ENCODE peak calls at places on chromosomes 3 and 15, in seven cellular contexts. F is suprapubic skin; Y is IMR-90; H is CD8-positive, alpha-beta memory T cell; A is neural progenitor cell; D is iPS DF 6.9; J is esophagus squamous epithelium. L is an unnamed sample. For H3K4me1, the result is how much of the 10 kb centered on the place peaks cover.

GRCh38 chr15:99703603-99704443 is 29.4 kb downstream of the LYSMD4 start:
- DNase-seq in F (no peak), Y (peak), H (no peak), A (peak), D (no peak), J (no peak), L (peak)

GRCh38 chr3:27629381-27629780 is 92.7 kb downstream of the EOMES start:
- DNase-seq in F (no peak), Y (no peak), H (no peak), A (no peak), D (no peak), J (no peak), L (no peak)

GRCh38 chr15:35530698-35531097 is 15.3 kb downstream of the DPH6 start:
- DNase-seq in F (no peak), Y (no peak), H (no peak), A (no peak), D (no peak), J (no peak), L (no peak)

GRCh38 chr15:73741401-73741836 is 11.7 kb downstream of the INSYN1 start:
- DNase-seq in F (no peak), Y (no peak), H (no peak), A (no peak), D (no peak), J (no peak), L (no peak)

GRCh38 chr3:175325440-175325839 is 466.3 kb downstream of the NAALADL2 start:
- DNase-seq in F (no peak), Y (no peak), H (no peak), A (no peak), D (no peak), J (no peak), L (no peak)

GRCh38 chr3:33980252-33980651 is 181.8 kb downstream of the PDCD6IP start:
- DNase-seq in F (no peak), Y (peak), H (no peak), A (peak), D (no peak), J (no peak), L (peak)

GRCh38 chr3:147393261-147393964 is 12.9 kb downstream of the ZIC4 start:
- DNase-seq in F (no peak), Y (no peak), H (no peak), A (peak), D (no peak), J (no peak), L (no peak)

GRCh38 chr3:125045965-125046364 is 9.8 kb downstream of the HEG1 start:
- DNase-seq in F (no peak), Y (peak), H (no peak), A (no peak), D (no peak), J (no peak), L (no peak)

GRCh38 chr3:123310186-123310585 is 108.4 kb downstream of the SEC22A start:
- DNase-seq in F (no peak), Y (no peak), H (no peak), A (no peak), D (no peak), J (no peak), L (no peak)

GRCh38 chr15:52340093-52340492 is 44.5 kb upstream of the MYO5C start:
- DNase-seq in F (no peak), Y (no peak), H (no peak), A (no peak), D (no peak), J (no peak), L (no peak)

GRCh38 chr15:97747342-97747741 is 213.2 kb upstream of the ARRDC4 start:
- DNase-seq in F (no peak), Y (no peak), H (no peak), A (no peak), D (no peak), J (no peak), L (no peak)

GRCh38 chr3:151875759-151876158 is 2.3 kb downstream of the SUCNR1 start:
- DNase-seq in F (no peak), Y (peak), H (no peak), A (no peak), D (no peak), J (no peak), L (no peak)

GRCh38 chr15:44710236-44711088 is 661 bp downstream of the PATL2 start:
- DNase-seq in F (no peak), Y (peak), H (peak), A (no peak), D (no peak), J (no peak), L (no peak)

GRCh38 chr3:40317061-40317676 is 7.7 kb downstream of the EIF1B start:
- DNase-seq in F (no peak), Y (peak), H (peak), A (peak), D (no peak), J (no peak), L (peak)

GRCh38 chr3:44442591-44443309 is 34.7 kb downstream of the ZNF445 start:
- DNase-seq in F (no peak), Y (no peak), H (no peak), A (no peak), D (no peak), J (no peak), L (no peak)

GRCh38 chr15:96352594-96353377 is 22.3 kb downstream of the NR2F2 start:
- DNase-seq in F (no peak), Y (peak), H (no peak), A (peak), D (no peak), J (no peak), L (no peak)

GRCh38 chr3:155101398-155101797 is 21.3 kb downstream of the MME start:
- DNase-seq in F (no peak), Y (peak), H (no peak), A (no peak), D (no peak), J (no peak), L (no peak)

GRCh38 chr3:172138792-172139507 is 99.6 kb downstream of the FNDC3B start:
- DNase-seq in F (no peak), Y (peak), H (no peak), A (no peak), D (no peak), J (no peak), L (no peak)

GRCh38 chr3:150545419-150546225 is 674 bp downstream of the SERP1 start:
- DNase-seq in F (no peak), Y (no peak), H (no peak), A (peak), D (no peak), J (peak), L (no peak)

GRCh38 chr3:147361671-147362420 is 44.5 kb downstream of the ZIC4 start:
- DNase-seq in F (no peak), Y (no peak), H (no peak), A (peak), D (no peak), J (no peak), L (peak)

GRCh38 chr3:12954891-12955650 is 113.7 kb upstream of the RPL32 start:
- DNase-seq in F (peak), Y (no peak), H (no peak), A (no peak), D (no peak), J (no peak), L (no peak)
- H3K4me3 ChIP-seq in F (no peak), Y (no peak), H (no peak), A (no peak), D (no peak), J (no peak), L (no peak)

GRCh38 chr15:66745530-66746230 is 43.6 kb downstream of the SMAD6 start:
- DNase-seq in F (no peak), Y (no peak), H (no peak), A (no peak), D (no peak), J (no peak), L (no peak)

GRCh38 chr15:66747866-66748265 is 45.8 kb downstream of the SMAD6 start:
- DNase-seq in F (no peak), Y (no peak), H (no peak), A (no peak), D (no peak), J (no peak), L (no peak)

GRCh38 chr15:66748320-66748779 is 46.3 kb downstream of the SMAD6 start:
- DNase-seq in F (no peak), Y (peak), H (no peak), A (no peak), D (no peak), J (no peak), L (no peak)

GRCh38 chr15:66746231-66746605 is 44.2 kb downstream of the SMAD6 start:
- DNase-seq in F (no peak), Y (no peak), H (no peak), A (no peak), D (no peak), J (no peak), L (no peak)

DNA sequence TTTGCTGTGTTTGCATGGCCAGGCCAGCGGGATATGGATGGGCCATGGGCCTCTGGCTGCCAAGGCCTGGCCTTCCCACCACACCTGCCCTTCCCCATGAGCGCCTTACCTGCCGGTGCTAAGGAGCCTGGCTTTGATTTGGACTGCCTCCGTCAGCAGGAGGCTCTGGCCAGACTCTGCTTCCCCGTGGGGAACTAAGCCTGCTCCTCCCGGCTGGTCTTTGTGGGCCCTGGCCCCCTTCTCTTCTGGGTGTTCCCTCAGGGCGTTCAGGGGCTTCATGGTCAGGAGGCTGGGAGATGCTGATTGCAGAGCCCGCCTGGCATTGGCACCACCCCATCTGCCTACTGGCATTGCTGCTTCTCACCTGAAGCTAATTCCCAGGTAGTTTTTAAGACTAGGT is 45.2 kb downstream of the SMAD6 start:
- DNase-seq in F (no peak), Y (no peak), H (no peak), A (no peak), D (no peak), J (no peak), L (no peak)
- H3K4me1 ChIP-seq in F (under half), Y (half or more), H (under half), A (under half), D (under half), J (half or more), L (half or more)

DNA sequence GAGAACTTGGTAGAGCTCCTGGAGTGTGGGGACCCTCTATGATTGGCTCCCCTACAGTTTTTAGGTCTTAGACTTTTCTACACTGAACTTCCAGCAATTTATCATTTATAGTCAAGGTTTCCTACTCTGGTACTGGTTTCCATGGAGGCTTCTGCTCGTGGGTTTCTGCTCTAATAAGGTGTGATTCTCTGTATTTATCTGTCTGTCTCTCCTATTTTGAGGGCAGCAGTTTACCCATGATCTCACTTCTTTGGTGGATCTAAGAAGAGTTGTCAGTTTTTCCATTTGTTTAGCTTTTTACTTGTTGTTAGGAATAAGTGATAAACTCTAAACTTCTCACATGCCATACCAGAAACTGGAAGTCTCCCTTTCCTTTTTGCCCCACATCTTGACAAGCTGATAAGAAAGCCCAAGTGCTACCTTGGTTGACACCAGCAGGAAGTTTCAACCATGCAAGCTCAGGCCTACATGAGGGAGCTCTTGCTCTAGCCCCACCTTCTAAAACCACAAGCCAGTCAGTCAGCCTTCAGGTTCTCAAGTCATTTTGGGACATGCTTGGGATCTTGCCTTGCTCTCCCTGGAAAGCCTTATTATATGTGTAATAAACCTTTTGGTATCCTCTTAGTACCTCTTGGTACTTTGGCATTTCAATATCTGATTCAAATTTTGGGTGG is 10.0 kb downstream of the TIMMDC1 start:
- DNase-seq in F (no peak), Y (no peak), H (no peak), A (no peak), D (no peak), J (no peak), L (no peak)
- H3K4me3 ChIP-seq in F (no peak), Y (no peak), H (no peak), A (no peak), D (no peak), J (no peak), L (no peak)

DNA sequence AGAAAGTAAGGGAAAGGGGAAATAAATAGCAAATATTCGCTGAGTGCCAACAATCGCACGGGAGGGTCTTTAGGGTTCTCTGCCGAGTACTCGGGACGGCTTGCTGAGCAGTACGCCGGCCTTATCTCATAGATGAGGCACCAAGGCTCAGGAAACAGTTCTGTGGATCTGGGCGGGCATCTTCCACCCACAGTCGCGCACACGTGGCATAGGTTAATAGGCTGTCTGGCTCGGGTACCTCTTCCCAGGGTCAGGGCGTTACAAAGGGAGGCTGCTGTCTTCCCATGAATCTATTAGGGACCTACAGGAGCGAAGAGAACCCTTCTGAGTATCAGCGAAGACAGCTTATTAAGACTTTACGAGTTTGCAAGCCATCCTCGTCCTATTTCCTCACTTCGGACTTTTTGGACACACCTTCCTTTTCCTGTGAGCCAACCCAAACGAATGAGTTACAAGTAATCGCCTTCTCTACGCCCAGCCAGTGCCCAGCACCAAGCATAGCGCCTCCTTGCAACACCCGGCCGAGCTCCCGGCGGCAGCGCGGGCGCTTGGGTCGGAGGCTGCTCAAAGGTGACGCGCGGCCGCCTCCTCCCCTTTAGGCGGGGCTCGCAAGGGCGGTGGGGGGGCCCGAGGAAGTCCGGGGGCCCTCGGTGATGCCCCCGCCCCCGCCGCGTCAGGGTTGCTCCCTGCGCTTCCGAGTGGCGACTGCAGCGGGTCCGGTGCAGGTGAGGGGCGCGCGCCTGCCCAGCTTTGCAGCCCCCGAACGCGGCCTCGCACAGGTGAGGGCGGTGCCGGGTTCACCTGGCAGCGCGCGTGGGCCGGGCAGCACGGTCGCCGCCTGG is at the start of gene MCTP2:
- DNase-seq in F (peak), Y (peak), H (peak), A (peak), D (no peak), J (peak), L (no peak)
- H3K4me1 ChIP-seq in F (under half), Y (under half), H (under half), A (under half), D (under half), J (half or more), L (under half)

DNA sequence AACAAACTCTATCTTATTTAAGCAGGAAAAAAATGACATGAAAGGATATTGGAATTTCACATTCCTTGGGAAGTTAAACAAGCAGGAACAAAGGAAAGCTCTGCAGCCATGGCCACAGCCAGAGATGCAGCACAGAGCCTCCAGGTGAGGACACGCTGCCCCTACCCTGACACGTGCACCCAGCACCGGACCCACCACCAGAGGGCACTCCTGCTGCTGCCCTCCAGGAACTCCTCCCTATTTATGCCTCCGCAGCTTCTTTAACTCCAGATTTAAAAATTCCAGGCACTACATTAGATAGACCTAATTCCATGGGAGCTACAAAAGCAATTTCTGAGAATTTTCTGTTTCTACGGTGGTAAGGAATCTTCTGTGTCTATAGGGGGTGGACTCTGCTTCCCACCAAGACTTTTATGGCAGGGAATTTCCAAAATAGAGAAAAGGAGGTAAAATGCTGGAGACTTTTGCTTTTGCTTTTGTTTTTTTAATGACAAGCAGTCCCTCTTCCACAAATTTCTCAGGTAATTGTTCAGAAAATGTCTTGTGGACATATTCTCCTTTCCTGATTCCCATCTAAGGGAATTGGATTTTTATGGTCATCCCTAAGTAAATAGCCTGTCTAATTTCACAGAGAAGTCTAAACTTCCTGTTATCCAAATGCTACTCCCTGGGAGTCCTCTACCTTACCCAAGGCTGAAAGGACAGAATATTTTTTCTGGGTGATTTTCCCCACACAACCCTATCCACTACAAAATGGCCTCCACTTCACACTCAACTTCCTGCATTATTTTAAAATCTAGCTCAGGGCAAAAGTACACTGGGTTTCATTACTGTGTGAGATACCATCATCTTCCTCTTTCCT is 77.3 kb upstream of the ABI3BP start:
- DNase-seq in F (no peak), Y (no peak), H (peak), A (peak), D (peak), J (no peak), L (no peak)
- H3K4me3 ChIP-seq in F (no peak), Y (no peak), H (no peak), A (no peak), D (no peak), J (no peak), L (no peak)

GRCh38 chr3:187066228-187066995 is 72.9 kb downstream of the RPL39L start:
- DNase-seq in F (no peak), Y (peak), H (peak), A (peak), D (peak), J (no peak), L (no peak)

GRCh38 chr3:187064210-187065115 is 74.8 kb downstream of the RPL39L start:
- DNase-seq in F (no peak), Y (peak), H (no peak), A (no peak), D (no peak), J (no peak), L (no peak)

GRCh38 chr3:187063286-187064081 is 75.8 kb downstream of the RPL39L start:
- DNase-seq in F (no peak), Y (peak), H (peak), A (no peak), D (no peak), J (no peak), L (no peak)

GRCh38 chr3:187062526-187063177 is 76.6 kb downstream of the RPL39L start:
- DNase-seq in F (no peak), Y (peak), H (no peak), A (no peak), D (no peak), J (no peak), L (no peak)

DNA sequence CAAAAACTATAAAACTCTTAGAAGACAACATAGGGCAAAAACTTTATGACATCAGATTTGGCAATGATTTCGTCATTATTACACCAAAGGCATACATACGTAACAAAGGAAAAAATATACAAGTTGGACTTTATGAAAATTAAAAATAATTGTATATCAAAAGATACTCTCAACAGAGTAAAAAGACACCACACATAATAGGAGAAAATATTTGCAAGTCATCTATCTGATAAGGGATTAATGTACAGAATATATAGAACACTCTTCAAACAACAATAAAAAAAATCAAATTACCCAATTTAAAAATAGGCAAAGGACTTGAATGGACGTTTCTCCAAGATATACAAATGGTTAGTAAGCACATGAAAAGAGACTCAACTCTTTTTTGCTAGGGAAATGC is 77.5 kb downstream of the RPL39L start:
- DNase-seq in F (no peak), Y (no peak), H (no peak), A (no peak), D (no peak), J (no peak), L (no peak)
- H3K4me1 ChIP-seq in F (under half), Y (under half), H (half or more), A (under half), D (under half), J (under half), L (under half)

DNA sequence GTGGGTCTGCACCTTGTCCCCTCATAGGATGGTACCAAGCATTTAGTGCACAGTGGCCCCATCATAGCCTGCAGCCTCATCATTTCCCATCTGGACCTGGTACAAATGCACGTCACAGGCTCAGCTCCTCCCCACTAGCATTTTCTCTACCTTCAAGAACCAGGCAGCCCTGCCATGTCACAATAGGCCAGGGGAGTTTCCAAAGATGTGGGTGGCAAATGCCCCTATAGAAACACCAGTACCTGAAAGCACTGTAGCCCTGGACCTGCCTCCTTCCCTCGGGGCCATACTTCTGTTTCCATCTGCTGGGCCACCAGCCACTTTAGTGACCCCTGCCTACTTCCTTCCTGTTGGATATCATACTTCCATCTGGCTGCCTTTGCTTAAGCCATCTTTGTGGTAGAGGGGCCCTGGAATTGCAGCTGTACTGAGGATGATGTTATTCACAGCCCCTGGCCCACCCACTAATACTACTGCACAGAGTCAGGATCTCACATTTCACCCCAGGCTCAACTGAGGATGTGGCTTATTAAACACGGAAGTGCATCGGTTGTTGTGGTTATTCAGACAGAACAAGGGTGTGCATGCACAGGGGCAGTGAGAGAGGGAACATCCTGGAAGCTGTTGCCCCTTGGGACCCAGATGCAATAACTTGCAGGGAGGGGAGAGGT is 3.8 kb downstream of the TCTA start:
- DNase-seq in F (no peak), Y (no peak), H (peak), A (no peak), D (no peak), J (no peak), L (no peak)
- H3K4me3 ChIP-seq in F (no peak), Y (no peak), H (peak), A (no peak), D (no peak), J (no peak), L (no peak)

GRCh38 chr3:66427352-66427751 is 73.5 kb downstream of the LRIG1 start:
- DNase-seq in F (no peak), Y (no peak), H (no peak), A (no peak), D (no peak), J (no peak), L (no peak)
- H3K4me1 ChIP-seq in F (half or more), Y (under half), H (under half), A (under half), D (under half), J (half or more), L (under half)

GRCh38 chr15:49675051-49675450 is 54.2 kb downstream of the DTWD1 start:
- DNase-seq in F (no peak), Y (peak), H (no peak), A (no peak), D (no peak), J (no peak), L (peak)
- H3K4me3 ChIP-seq in F (no peak), Y (no peak), H (no peak), A (no peak), D (no peak), J (no peak), L (no peak)

L was measured in Panc1.